ENCODE peak calls at places on chromosomes 6 and 20, in six cellular contexts. One of them, this sample, is unnamed. For H3K27me3, the result is how much of the 10 kb centered on the place peaks cover.

GRCh38 chr6:145547596-145548325 is 187.6 kb downstream of the EPM2A start:
- DNase-seq in stomach: no peak
- DNase-seq in pancreas: no peak
- DNase-seq in CD4-positive, alpha-beta memory T cell: no peak
- DNase-seq in fibroblast of lung: peak
- DNase-seq in thoracic aorta: no peak
- DNase-seq in this sample: no peak

GRCh38 chr20:16671753-16672152 is 58.1 kb upstream of the SNRPB2 start:
- DNase-seq in pancreas: no peak
- DNase-seq in thoracic aorta: no peak
- DNase-seq in fibroblast of lung: no peak
- DNase-seq in CD4-positive, alpha-beta memory T cell: no peak
- DNase-seq in stomach: no peak
- DNase-seq in this sample: no peak

GRCh38 chr20:51985013-51985415 is 182.7 kb upstream of the SALL4 start:
- DNase-seq in CD4-positive, alpha-beta memory T cell: no peak
- DNase-seq in stomach: no peak
- DNase-seq in thoracic aorta: no peak
- DNase-seq in fibroblast of lung: peak
- DNase-seq in pancreas: no peak
- DNase-seq in this sample: no peak

GRCh38 chr6:28158318-28158717 is 16.6 kb downstream of the ZKSCAN8 start:
- DNase-seq in pancreas: no peak
- DNase-seq in thoracic aorta: no peak
- DNase-seq in stomach: no peak
- DNase-seq in CD4-positive, alpha-beta memory T cell: no peak
- DNase-seq in fibroblast of lung: no peak
- DNase-seq in this sample: no peak

GRCh38 chr6:120826253-120826652 is 508.0 kb downstream of the TBC1D32 start:
- DNase-seq in stomach: peak
- DNase-seq in CD4-positive, alpha-beta memory T cell: no peak
- DNase-seq in fibroblast of lung: no peak
- DNase-seq in thoracic aorta: no peak
- DNase-seq in pancreas: peak
- DNase-seq in this sample: no peak

GRCh38 chr6:148441454-148441911 is 98.8 kb downstream of the SASH1 start:
- DNase-seq in thoracic aorta: no peak
- DNase-seq in pancreas: no peak
- DNase-seq in CD4-positive, alpha-beta memory T cell: no peak
- DNase-seq in fibroblast of lung: peak
- DNase-seq in stomach: no peak
- DNase-seq in this sample: no peak

GRCh38 chr6:36955136-36955535 is 598 bp downstream of the PI16 start:
- DNase-seq in CD4-positive, alpha-beta memory T cell: no peak
- DNase-seq in fibroblast of lung: no peak
- DNase-seq in thoracic aorta: no peak
- DNase-seq in stomach: no peak
- DNase-seq in pancreas: no peak
- DNase-seq in this sample: no peak

GRCh38 chr20:62021794-62022419 is 43.8 kb downstream of the TAF4 start:
- DNase-seq in thoracic aorta: no peak
- DNase-seq in pancreas: no peak
- DNase-seq in fibroblast of lung: no peak
- DNase-seq in CD4-positive, alpha-beta memory T cell: no peak
- DNase-seq in stomach: no peak
- DNase-seq in this sample: no peak

GRCh38 chr6:142913511-142914047 is 31.4 kb downstream of the HIVEP2 start:
- DNase-seq in thoracic aorta: no peak
- DNase-seq in stomach: no peak
- DNase-seq in pancreas: no peak
- DNase-seq in fibroblast of lung: no peak
- DNase-seq in CD4-positive, alpha-beta memory T cell: peak
- DNase-seq in this sample: peak

GRCh38 chr6:37008484-37009186 is 3.2 kb downstream of the FGD2 start:
- DNase-seq in stomach: no peak
- DNase-seq in pancreas: no peak
- DNase-seq in thoracic aorta: no peak
- DNase-seq in fibroblast of lung: no peak
- DNase-seq in CD4-positive, alpha-beta memory T cell: no peak
- DNase-seq in this sample: no peak

GRCh38 chr20:37755665-37756064 is 61.8 kb downstream of the CTNNBL1 start:
- DNase-seq in thoracic aorta: no peak
- DNase-seq in pancreas: no peak
- DNase-seq in CD4-positive, alpha-beta memory T cell: no peak
- DNase-seq in stomach: no peak
- DNase-seq in fibroblast of lung: no peak
- DNase-seq in this sample: no peak

GRCh38 chr20:19710336-19710721 is 47.7 kb upstream of the RIN2 start:
- DNase-seq in CD4-positive, alpha-beta memory T cell: no peak
- DNase-seq in fibroblast of lung: no peak
- DNase-seq in thoracic aorta: no peak
- DNase-seq in pancreas: no peak
- DNase-seq in stomach: no peak
- DNase-seq in this sample: no peak

GRCh38 chr20:58018590-58018989 is 209.9 kb downstream of the ANKRD60 start:
- DNase-seq in CD4-positive, alpha-beta memory T cell: no peak
- DNase-seq in stomach: no peak
- DNase-seq in fibroblast of lung: no peak
- DNase-seq in pancreas: no peak
- DNase-seq in thoracic aorta: no peak
- DNase-seq in this sample: no peak

GRCh38 chr6:153312633-153313032 is 181.6 kb upstream of the RGS17 start:
- DNase-seq in stomach: peak
- DNase-seq in thoracic aorta: no peak
- DNase-seq in CD4-positive, alpha-beta memory T cell: no peak
- DNase-seq in pancreas: peak
- DNase-seq in fibroblast of lung: peak
- DNase-seq in this sample: peak

GRCh38 chr6:29975561-29975907 is 33.2 kb downstream of the HLA-A start:
- DNase-seq in stomach: no peak
- DNase-seq in thoracic aorta: no peak
- DNase-seq in fibroblast of lung: no peak
- DNase-seq in CD4-positive, alpha-beta memory T cell: no peak
- DNase-seq in pancreas: peak
- DNase-seq in this sample: no peak
- H3K4me3 ChIP-seq in stomach: peak
- H3K4me3 ChIP-seq in thoracic aorta: peak
- H3K4me3 ChIP-seq in fibroblast of lung: peak
- H3K4me3 ChIP-seq in CD4-positive, alpha-beta memory T cell: no peak
- H3K4me3 ChIP-seq in pancreas: peak
- H3K4me3 ChIP-seq in this sample: peak

DNA sequence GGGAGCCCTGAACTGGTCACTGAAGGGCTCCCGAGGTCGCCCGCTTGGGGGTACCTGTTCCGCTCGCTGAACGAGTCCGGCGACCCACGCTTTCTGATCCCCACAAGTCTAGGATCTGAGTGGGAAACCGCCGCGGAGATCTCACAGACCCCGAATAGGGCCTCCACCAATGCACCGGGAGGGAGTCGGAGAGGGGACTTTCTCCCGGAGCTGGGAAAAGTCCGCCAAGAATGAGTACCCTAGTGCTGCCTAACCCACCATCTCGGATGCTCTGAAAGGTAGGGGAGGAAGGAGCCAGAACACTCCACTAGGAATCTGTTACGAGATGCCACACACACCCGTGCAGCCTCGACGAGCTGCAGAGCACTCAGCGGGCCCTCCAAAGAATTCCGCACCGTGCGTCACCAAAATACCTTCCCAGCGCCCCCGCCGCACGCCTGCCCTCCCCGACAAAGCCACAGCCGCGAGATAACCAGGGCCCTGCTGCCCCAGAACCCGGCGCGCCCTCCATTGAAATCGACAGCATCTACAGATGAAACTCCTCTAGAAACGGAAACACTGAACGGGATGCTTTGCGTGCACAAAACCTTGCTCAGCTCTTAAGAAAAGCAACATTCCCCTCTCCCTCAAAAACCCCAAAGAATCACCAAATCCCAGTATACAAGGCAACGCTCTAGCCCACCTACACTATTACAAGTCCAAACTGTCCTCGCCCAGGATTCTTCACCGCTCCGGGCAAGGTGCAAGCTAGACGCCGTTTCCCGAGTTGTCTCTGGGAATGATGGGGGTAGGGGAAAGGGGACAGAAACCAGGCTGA is 686 bp downstream of the COL12A1 start:
- DNase-seq in thoracic aorta: no peak
- DNase-seq in fibroblast of lung: peak
- DNase-seq in CD4-positive, alpha-beta memory T cell: no peak
- DNase-seq in pancreas: no peak
- DNase-seq in stomach: no peak
- DNase-seq in this sample: no peak
- H3K27me3 ChIP-seq in thoracic aorta: under half
- H3K27me3 ChIP-seq in fibroblast of lung: under half
- H3K27me3 ChIP-seq in CD4-positive, alpha-beta memory T cell: under half
- H3K27me3 ChIP-seq in pancreas: under half
- H3K27me3 ChIP-seq in stomach: half or more
- H3K27me3 ChIP-seq in this sample: under half

GRCh38 chr6:13787146-13787545 is 27.2 kb downstream of the MCUR1 start:
- DNase-seq in stomach: no peak
- DNase-seq in fibroblast of lung: peak
- DNase-seq in pancreas: no peak
- DNase-seq in CD4-positive, alpha-beta memory T cell: no peak
- DNase-seq in thoracic aorta: no peak
- DNase-seq in this sample: no peak
- H3K27ac ChIP-seq in stomach: no peak
- H3K27ac ChIP-seq in fibroblast of lung: no peak
- H3K27ac ChIP-seq in pancreas: no peak
- H3K27ac ChIP-seq in CD4-positive, alpha-beta memory T cell: no peak
- H3K27ac ChIP-seq in thoracic aorta: peak
- H3K27ac ChIP-seq in this sample: no peak

GRCh38 chr6:25038992-25039391 is 103.2 kb upstream of the RIPOR2 start:
- DNase-seq in pancreas: no peak
- DNase-seq in stomach: no peak
- DNase-seq in thoracic aorta: no peak
- DNase-seq in CD4-positive, alpha-beta memory T cell: no peak
- DNase-seq in fibroblast of lung: no peak
- DNase-seq in this sample: no peak

GRCh38 chr6:25046942-25047341 is 111.2 kb upstream of the RIPOR2 start:
- DNase-seq in stomach: no peak
- DNase-seq in pancreas: no peak
- DNase-seq in CD4-positive, alpha-beta memory T cell: no peak
- DNase-seq in thoracic aorta: no peak
- DNase-seq in fibroblast of lung: no peak
- DNase-seq in this sample: no peak

GRCh38 chr6:25042599-25042936 is 106.8 kb upstream of the RIPOR2 start:
- DNase-seq in pancreas: no peak
- DNase-seq in stomach: no peak
- DNase-seq in CD4-positive, alpha-beta memory T cell: peak
- DNase-seq in thoracic aorta: no peak
- DNase-seq in fibroblast of lung: no peak
- DNase-seq in this sample: no peak

GRCh38 chr6:25041676-25042598 is 106.2 kb upstream of the RIPOR2 start:
- DNase-seq in stomach: no peak
- DNase-seq in pancreas: no peak
- DNase-seq in fibroblast of lung: no peak
- DNase-seq in CD4-positive, alpha-beta memory T cell: peak
- DNase-seq in thoracic aorta: no peak
- DNase-seq in this sample: peak

GRCh38 chr6:25042984-25043725 is 107.4 kb upstream of the RIPOR2 start:
- DNase-seq in CD4-positive, alpha-beta memory T cell: no peak
- DNase-seq in fibroblast of lung: no peak
- DNase-seq in stomach: no peak
- DNase-seq in pancreas: no peak
- DNase-seq in thoracic aorta: no peak
- DNase-seq in this sample: no peak
- H3K4me3 ChIP-seq in CD4-positive, alpha-beta memory T cell: peak
- H3K4me3 ChIP-seq in fibroblast of lung: no peak
- H3K4me3 ChIP-seq in stomach: no peak
- H3K4me3 ChIP-seq in pancreas: no peak
- H3K4me3 ChIP-seq in thoracic aorta: no peak
- H3K4me3 ChIP-seq in this sample: no peak

GRCh38 chr20:21702553-21703467 is 2.7 kb upstream of the PAX1 start:
- DNase-seq in stomach: no peak
- DNase-seq in thoracic aorta: no peak
- DNase-seq in fibroblast of lung: peak
- DNase-seq in CD4-positive, alpha-beta memory T cell: no peak
- DNase-seq in pancreas: peak
- DNase-seq in this sample: no peak

GRCh38 chr20:21702001-21702400 is 3.5 kb upstream of the PAX1 start:
- DNase-seq in stomach: no peak
- DNase-seq in thoracic aorta: no peak
- DNase-seq in CD4-positive, alpha-beta memory T cell: no peak
- DNase-seq in fibroblast of lung: no peak
- DNase-seq in pancreas: no peak
- DNase-seq in this sample: no peak

GRCh38 chr20:21698494-21699215 is 6.8 kb upstream of the PAX1 start:
- DNase-seq in pancreas: no peak
- DNase-seq in CD4-positive, alpha-beta memory T cell: no peak
- DNase-seq in fibroblast of lung: no peak
- DNase-seq in thoracic aorta: no peak
- DNase-seq in stomach: no peak
- DNase-seq in this sample: no peak

GRCh38 chr20:21701171-21701876 is 4.1 kb upstream of the PAX1 start:
- DNase-seq in fibroblast of lung: no peak
- DNase-seq in thoracic aorta: no peak
- DNase-seq in CD4-positive, alpha-beta memory T cell: no peak
- DNase-seq in stomach: no peak
- DNase-seq in pancreas: no peak
- DNase-seq in this sample: no peak

GRCh38 chr20:21699216-21699508 is 6.3 kb upstream of the PAX1 start:
- DNase-seq in stomach: no peak
- DNase-seq in CD4-positive, alpha-beta memory T cell: no peak
- DNase-seq in fibroblast of lung: no peak
- DNase-seq in pancreas: no peak
- DNase-seq in thoracic aorta: no peak
- DNase-seq in this sample: no peak
- H3K27me3 ChIP-seq in stomach: half or more
- H3K27me3 ChIP-seq in CD4-positive, alpha-beta memory T cell: under half
- H3K27me3 ChIP-seq in fibroblast of lung: under half
- H3K27me3 ChIP-seq in pancreas: under half
- H3K27me3 ChIP-seq in thoracic aorta: under half
- H3K27me3 ChIP-seq in this sample: under half

GRCh38 chr20:8082999-8083398 is 49.1 kb upstream of the PLCB1 start:
- DNase-seq in thoracic aorta: no peak
- DNase-seq in CD4-positive, alpha-beta memory T cell: no peak
- DNase-seq in fibroblast of lung: peak
- DNase-seq in pancreas: no peak
- DNase-seq in stomach: no peak
- DNase-seq in this sample: no peak
- H3K27ac ChIP-seq in thoracic aorta: no peak
- H3K27ac ChIP-seq in CD4-positive, alpha-beta memory T cell: no peak
- H3K27ac ChIP-seq in fibroblast of lung: no peak
- H3K27ac ChIP-seq in pancreas: no peak
- H3K27ac ChIP-seq in stomach: no peak
- H3K27ac ChIP-seq in this sample: no peak

GRCh38 chr20:33771938-33772337 is 39.2 kb upstream of the CHMP4B start:
- DNase-seq in pancreas: no peak
- DNase-seq in CD4-positive, alpha-beta memory T cell: no peak
- DNase-seq in thoracic aorta: no peak
- DNase-seq in fibroblast of lung: no peak
- DNase-seq in stomach: no peak
- DNase-seq in this sample: no peak
- H3K4me3 ChIP-seq in pancreas: no peak
- H3K4me3 ChIP-seq in CD4-positive, alpha-beta memory T cell: no peak
- H3K4me3 ChIP-seq in thoracic aorta: no peak
- H3K4me3 ChIP-seq in fibroblast of lung: no peak
- H3K4me3 ChIP-seq in stomach: no peak
- H3K4me3 ChIP-seq in this sample: no peak

GRCh38 chr6:72365773-72366172 is 256.1 kb upstream of the KCNQ5 start:
- DNase-seq in pancreas: no peak
- DNase-seq in stomach: no peak
- DNase-seq in thoracic aorta: no peak
- DNase-seq in fibroblast of lung: no peak
- DNase-seq in CD4-positive, alpha-beta memory T cell: no peak
- DNase-seq in this sample: no peak
- H3K27me3 ChIP-seq in pancreas: under half
- H3K27me3 ChIP-seq in stomach: under half
- H3K27me3 ChIP-seq in thoracic aorta: under half
- H3K27me3 ChIP-seq in fibroblast of lung: under half
- H3K27me3 ChIP-seq in CD4-positive, alpha-beta memory T cell: under half
- H3K27me3 ChIP-seq in this sample: under half

This sample was measured in CD8-positive, alpha-beta T cell.